ENCODE peak calls at places on chromosomes 7 and 10, in six cellular contexts. Z, Y, J, U, F and P are unnamed samples.
A peak's percentile ranks its signal among the peaks of the same experiment; 100 is the strongest.

GRCh38 chr7:148871551-148871950 is 12.5 kb downstream of the EZH2 start:
- DNase-seq in Z (no peak), Y (no peak), J (no peak), U (no peak), F (no peak), P (no peak)

GRCh38 chr10:43369921-43370320 is 1.5 kb upstream of the FXYD4 start:
- DNase-seq in Z (no peak), Y (no peak), J (no peak), U (no peak), F (no peak), P (no peak)

GRCh38 chr7:132518102-132518838 is 58.0 kb downstream of the PLXNA4 start:
- DNase-seq in Z (peak; percentile 52), Y (no peak), J (peak; percentile 1), U (peak; percentile 4), F (no peak), P (peak; percentile 10)

GRCh38 chr7:76008156-76008687 is 13.8 kb upstream of the TMEM120A start:
- DNase-seq in Z (no peak), Y (no peak), J (no peak), U (no peak), F (no peak), P (no peak)

GRCh38 chr7:94062372-94062771 is 58.2 kb upstream of the BET1 start:
- DNase-seq in Z (no peak), Y (no peak), J (no peak), U (no peak), F (no peak), P (no peak)

GRCh38 chr10:69716711-69717560 is 84.8 kb upstream of the COL13A1 start:
- DNase-seq in Z (peak; percentile 84), Y (no peak), J (peak; percentile 22), U (peak; percentile 84), F (peak; percentile 54), P (no peak)

GRCh38 chr10:32693441-32693979 is 247.6 kb downstream of the CCDC7 start:
- DNase-seq in Z (no peak), Y (no peak), J (no peak), U (no peak), F (no peak), P (no peak)

GRCh38 chr10:7666253-7667023 is at the start of gene ITIH5:
- DNase-seq in Z (peak; percentile 50), Y (no peak), J (no peak), U (no peak), F (no peak), P (no peak)

GRCh38 chr7:100166966-100167911 is 1.2 kb downstream of the GAL3ST4 start:
- DNase-seq in Z (no peak), Y (no peak), J (no peak), U (no peak), F (no peak), P (no peak)

GRCh38 chr7:106679153-106679931 is 18.4 kb upstream of the CCDC71L start:
- DNase-seq in Z (no peak), Y (no peak), J (no peak), U (no peak), F (no peak), P (no peak)

GRCh38 chr10:122492006-122492405 is 30.7 kb downstream of the HTRA1 start:
- DNase-seq in Z (no peak), Y (no peak), J (no peak), U (no peak), F (no peak), P (no peak)

GRCh38 chr10:118918116-118918515 is 111.4 kb upstream of the NANOS1 start:
- DNase-seq in Z (no peak), Y (no peak), J (no peak), U (no peak), F (no peak), P (no peak)

GRCh38 chr10:87504307-87504666 is 406 bp upstream of the MINPP1 start:
- DNase-seq in Z (no peak), Y (no peak), J (no peak), U (no peak), F (no peak), P (no peak)

GRCh38 chr7:44100458-44101303 is 3.5 kb upstream of the AEBP1 start:
- DNase-seq in Z (no peak), Y (no peak), J (no peak), U (no peak), F (no peak), P (peak; percentile 77)

GRCh38 chr10:114110174-114110972 is 63.6 kb downstream of the CCDC186 start:
- DNase-seq in Z (no peak), Y (no peak), J (no peak), U (peak; percentile 50), F (peak; percentile 45), P (no peak)

GRCh38 chr7:106420741-106421140 is 136.0 kb upstream of the NAMPT start:
- DNase-seq in Z (no peak), Y (no peak), J (no peak), U (no peak), F (no peak), P (no peak)

GRCh38 chr10:73044378-73045285 is 52.0 kb downstream of the P4HA1 start:
- DNase-seq in Z (no peak), Y (no peak), J (no peak), U (peak; percentile 72), F (no peak), P (no peak)